ENCODE peak calls at places on chromosomes 2 and 18, in four cellular contexts. W is omental fat pad; U is T-cell; L is CD4-positive, alpha-beta T cell. B is an unnamed sample.

GRCh38 chr2:210215120-210215519 is 10.1 kb downstream of the ACADL start:
- ATAC-seq in W (no peak), U (no peak), L (no peak), B (no peak)

GRCh38 chr2:60796573-60797509 is 40.8 kb downstream of the PAPOLG start:
- ATAC-seq in W (no peak), U (no peak), L (no peak), B (peak)

GRCh38 chr18:8978394-8978793 is 124.1 kb upstream of the NDUFV2 start:
- ATAC-seq in W (no peak), U (no peak), L (no peak), B (no peak)

GRCh38 chr2:223366566-223366965 is 235.6 kb downstream of the SCG2 start:
- ATAC-seq in W (no peak), U (no peak), L (no peak), B (no peak)

GRCh38 chr2:105790467-105791118 is 45.9 kb downstream of the NCK2 start:
- ATAC-seq in W (peak), U (peak), L (no peak), B (no peak)

GRCh38 chr2:201235865-201236811 is 24.2 kb upstream of the CASP8 start:
- ATAC-seq in W (peak), U (peak), L (no peak), B (peak)

GRCh38 chr2:133331437-133331836 is 236.8 kb downstream of the NCKAP5 start:
- ATAC-seq in W (no peak), U (no peak), L (no peak), B (no peak)

GRCh38 chr18:54561864-54562263 is 29.2 kb upstream of the DYNAP start:
- ATAC-seq in W (no peak), U (no peak), L (no peak), B (no peak)

GRCh38 chr2:172693529-172694185 is 42.0 kb upstream of the RAPGEF4 start:
- ATAC-seq in W (no peak), U (peak), L (peak), B (no peak)

GRCh38 chr2:45470531-45470930 is 140.5 kb downstream of the SRBD1 start:
- ATAC-seq in W (no peak), U (no peak), L (no peak), B (no peak)

GRCh38 chr18:75344161-75344560 is 83.3 kb downstream of the SMIM21 start:
- ATAC-seq in W (no peak), U (no peak), L (no peak), B (no peak)

GRCh38 chr2:148619560-148620190 is 24.9 kb upstream of the EPC2 start:
- ATAC-seq in W (no peak), U (no peak), L (no peak), B (no peak)

GRCh38 chr2:24477229-24477628 is 13.8 kb upstream of the NCOA1 start:
- ATAC-seq in W (no peak), U (no peak), L (no peak), B (no peak)

GRCh38 chr18:24602156-24602555 is 141.7 kb downstream of the HRH4 start:
- ATAC-seq in W (no peak), U (no peak), L (no peak), B (no peak)

GRCh38 chr2:192773044-192773443 is 578.3 kb upstream of the TMEFF2 start:
- ATAC-seq in W (no peak), U (no peak), L (no peak), B (no peak)

GRCh38 chr2:214839464-214839863 is 30.0 kb upstream of the BARD1 start:
- ATAC-seq in W (no peak), U (no peak), L (no peak), B (no peak)

GRCh38 chr2:197914778-197915177 is 110.4 kb downstream of the PLCL1 start:
- ATAC-seq in W (peak), U (no peak), L (no peak), B (peak)

GRCh38 chr2:200199005-200199404 is 107.5 kb upstream of the SPATS2L start:
- ATAC-seq in W (no peak), U (no peak), L (no peak), B (no peak)

GRCh38 chr2:216222650-216223352 is 113.7 kb downstream of the XRCC5 start:
- ATAC-seq in W (no peak), U (peak), L (no peak), B (no peak)

GRCh38 chr2:237923507-237924163 is 43.2 kb upstream of the UBE2F start:
- ATAC-seq in W (peak), U (peak), L (peak), B (peak)

GRCh38 chr2:64535024-64535423 is 10.9 kb downstream of the AFTPH start:
- ATAC-seq in W (no peak), U (no peak), L (no peak), B (no peak)

GRCh38 chr2:190911813-190912212 is 31.2 kb downstream of the GLS start:
- ATAC-seq in W (no peak), U (no peak), L (no peak), B (no peak)

GRCh38 chr2:134421556-134422328 is 167.9 kb downstream of the MGAT5 start:
- ATAC-seq in W (no peak), U (no peak), L (no peak), B (no peak)

GRCh38 chr2:218806346-218806978 is 24.5 kb downstream of the CYP27A1 start:
- ATAC-seq in W (peak), U (no peak), L (no peak), B (peak)

GRCh38 chr2:174343638-174344455 is 9.1 kb downstream of the SP9 start:
- ATAC-seq in W (no peak), U (no peak), L (no peak), B (no peak)

GRCh38 chr2:173076557-173077345 is 1.1 kb downstream of the MAP3K20 start:
- ATAC-seq in W (peak), U (peak), L (peak), B (peak)

GRCh38 chr2:109164739-109165221 is 35.8 kb downstream of the SH3RF3 start:
- ATAC-seq in W (no peak), U (no peak), L (no peak), B (peak)

GRCh38 chr2:86704482-86704971 is 15.6 kb upstream of the RMND5A start:
- ATAC-seq in W (peak), U (no peak), L (no peak), B (peak)

GRCh38 chr2:3628800-3629199 is 29.2 kb upstream of the ALLC start:
- ATAC-seq in W (no peak), U (no peak), L (no peak), B (no peak)

B was measured in gastroesophageal sphincter.